ENCODE peak calls at places on chromosomes 2 and 18, in five cellular contexts. One of them, this sample, is unnamed.

GRCh38 chr2:229164545-229165249 is 106.4 kb downstream of the PID1 start:
- DNase-seq in adrenal gland: peak; percentile 21
- DNase-seq in prostate gland: no peak
- DNase-seq in uterus: no peak
- DNase-seq in right lobe of liver: no peak
- DNase-seq in this sample: no peak

GRCh38 chr2:23133196-23133595 is 251.8 kb upstream of the KLHL29 start:
- DNase-seq in adrenal gland: no peak
- DNase-seq in prostate gland: no peak
- DNase-seq in uterus: no peak
- DNase-seq in right lobe of liver: no peak
- DNase-seq in this sample: no peak

GRCh38 chr2:176699098-176699497 is 429.9 kb downstream of the MTX2 start:
- DNase-seq in adrenal gland: no peak
- DNase-seq in prostate gland: no peak
- DNase-seq in uterus: no peak
- DNase-seq in right lobe of liver: no peak
- DNase-seq in this sample: no peak

GRCh38 chr2:71635798-71636197 is 182.4 kb downstream of the DYSF start:
- DNase-seq in adrenal gland: no peak
- DNase-seq in prostate gland: no peak
- DNase-seq in uterus: no peak
- DNase-seq in right lobe of liver: no peak
- DNase-seq in this sample: no peak

GRCh38 chr2:113876503-113877387 is 13.1 kb upstream of the ACTR3 start:
- DNase-seq in adrenal gland: peak; percentile 37
- DNase-seq in prostate gland: peak; percentile 65
- DNase-seq in uterus: no peak
- DNase-seq in right lobe of liver: peak; percentile 33
- DNase-seq in this sample: peak; percentile 44

GRCh38 chr2:210224660-210225460 is at the start of gene ACADL:
- DNase-seq in adrenal gland: peak; percentile 18
- DNase-seq in prostate gland: peak; percentile 67
- DNase-seq in uterus: peak; percentile 25
- DNase-seq in right lobe of liver: peak; percentile 79
- DNase-seq in this sample: peak; percentile 87

GRCh38 chr2:127039387-127040031 is 67.4 kb downstream of the BIN1 start:
- DNase-seq in adrenal gland: no peak
- DNase-seq in prostate gland: no peak
- DNase-seq in uterus: no peak
- DNase-seq in right lobe of liver: no peak
- DNase-seq in this sample: no peak

GRCh38 chr2:132615329-132616085 is 54.5 kb downstream of the LYPD1 start:
- DNase-seq in adrenal gland: no peak
- DNase-seq in prostate gland: no peak
- DNase-seq in uterus: no peak
- DNase-seq in right lobe of liver: no peak
- DNase-seq in this sample: peak; percentile 68

GRCh38 chr2:66925128-66925527 is 472.0 kb upstream of the ETAA1 start:
- DNase-seq in adrenal gland: no peak
- DNase-seq in prostate gland: no peak
- DNase-seq in uterus: no peak
- DNase-seq in right lobe of liver: no peak
- DNase-seq in this sample: no peak

GRCh38 chr2:191358325-191359025 is 113.3 kb downstream of the MYO1B start:
- DNase-seq in adrenal gland: no peak
- DNase-seq in prostate gland: no peak
- DNase-seq in uterus: no peak
- DNase-seq in right lobe of liver: peak; percentile 31
- DNase-seq in this sample: peak; percentile 80

GRCh38 chr18:13500227-13500865 is 226.0 kb downstream of the FAM210A start:
- DNase-seq in adrenal gland: no peak
- DNase-seq in prostate gland: peak; percentile 49
- DNase-seq in uterus: no peak
- DNase-seq in right lobe of liver: no peak
- DNase-seq in this sample: no peak

GRCh38 chr2:28134262-28134812 is 243.8 kb downstream of the BABAM2 start:
- DNase-seq in adrenal gland: no peak
- DNase-seq in prostate gland: peak; percentile 63
- DNase-seq in uterus: peak; percentile 49
- DNase-seq in right lobe of liver: peak; percentile 60
- DNase-seq in this sample: peak; percentile 74

GRCh38 chr2:84077504-84077903 is 381.6 kb downstream of the SUCLG1 start:
- DNase-seq in adrenal gland: no peak
- DNase-seq in prostate gland: no peak
- DNase-seq in uterus: no peak
- DNase-seq in right lobe of liver: no peak
- DNase-seq in this sample: no peak

GRCh38 chr18:28112056-28112470 is 64.9 kb downstream of the CDH2 start:
- DNase-seq in adrenal gland: peak; percentile 51
- DNase-seq in prostate gland: no peak
- DNase-seq in uterus: no peak
- DNase-seq in right lobe of liver: no peak
- DNase-seq in this sample: no peak

GRCh38 chr2:127770973-127771735 is 39.8 kb downstream of the WDR33 start:
- DNase-seq in adrenal gland: no peak
- DNase-seq in prostate gland: no peak
- DNase-seq in uterus: no peak
- DNase-seq in right lobe of liver: no peak
- DNase-seq in this sample: no peak

GRCh38 chr2:240453461-240454030 is 18.1 kb downstream of the GPC1 start:
- DNase-seq in adrenal gland: no peak
- DNase-seq in prostate gland: no peak
- DNase-seq in uterus: no peak
- DNase-seq in right lobe of liver: no peak
- DNase-seq in this sample: no peak

GRCh38 chr2:241612156-241613017 is 24.6 kb downstream of the THAP4 start:
- DNase-seq in adrenal gland: no peak
- DNase-seq in prostate gland: no peak
- DNase-seq in uterus: no peak
- DNase-seq in right lobe of liver: no peak
- DNase-seq in this sample: no peak

GRCh38 chr2:241608881-241609280 is 28.1 kb downstream of the THAP4 start:
- DNase-seq in adrenal gland: no peak
- DNase-seq in prostate gland: no peak
- DNase-seq in uterus: no peak
- DNase-seq in right lobe of liver: no peak
- DNase-seq in this sample: no peak

GRCh38 chr2:241607162-241607885 is 29.6 kb downstream of the THAP4 start:
- DNase-seq in adrenal gland: no peak
- DNase-seq in prostate gland: no peak
- DNase-seq in uterus: no peak
- DNase-seq in right lobe of liver: no peak
- DNase-seq in this sample: no peak

GRCh38 chr2:241611062-241611461 is 25.9 kb downstream of the THAP4 start:
- DNase-seq in adrenal gland: no peak
- DNase-seq in prostate gland: no peak
- DNase-seq in uterus: no peak
- DNase-seq in right lobe of liver: no peak
- DNase-seq in this sample: no peak

DNA sequence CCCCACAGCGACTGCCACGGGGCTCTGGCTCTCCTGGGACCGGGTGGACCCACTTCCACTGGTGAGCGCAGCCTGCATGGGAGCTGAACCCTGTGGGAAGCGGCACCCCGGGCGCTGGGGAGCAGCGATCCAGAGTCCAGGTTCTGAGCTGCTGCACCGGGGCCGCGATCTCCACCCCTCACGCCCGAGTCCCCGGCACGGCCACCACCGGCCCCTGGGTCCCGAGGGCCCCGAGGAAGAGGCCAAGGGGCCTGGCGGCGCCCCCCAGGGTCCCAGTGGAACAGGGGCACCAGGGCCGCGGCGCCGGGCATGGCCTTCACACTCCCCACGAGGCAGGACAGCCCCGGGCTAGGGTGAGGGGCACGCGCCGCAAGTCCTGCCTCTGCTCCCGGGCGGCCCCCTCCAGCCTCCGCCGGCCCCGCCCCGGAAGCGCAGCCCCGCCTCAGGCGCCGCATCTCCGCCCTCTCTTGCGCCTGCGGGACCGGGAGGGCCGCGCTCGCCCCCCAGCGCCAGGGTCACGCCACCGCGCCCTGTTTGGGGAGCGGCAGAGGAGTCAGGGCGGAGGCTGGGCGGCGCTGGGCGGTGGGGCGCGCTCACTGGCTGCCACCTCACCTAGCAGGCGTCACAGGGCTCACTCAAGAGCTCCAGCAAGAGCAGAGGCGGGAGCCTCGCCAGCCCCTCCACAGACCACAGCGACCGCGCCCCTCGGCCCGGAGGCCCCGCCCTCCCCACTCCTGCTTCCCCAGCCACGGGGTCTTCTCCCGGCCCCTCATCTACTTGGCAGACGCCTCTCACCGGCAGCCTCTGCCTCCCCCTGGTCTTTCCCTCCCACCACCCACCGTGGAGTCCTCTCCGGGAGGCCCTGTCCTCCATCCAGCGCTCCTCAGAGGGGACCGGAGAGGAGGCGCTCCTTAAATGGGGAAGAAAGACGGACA is 26.8 kb downstream of the THAP4 start:
- DNase-seq in adrenal gland: peak; percentile 81
- DNase-seq in prostate gland: peak; percentile 72
- DNase-seq in uterus: peak; percentile 82
- DNase-seq in right lobe of liver: peak; percentile 86
- DNase-seq in this sample: peak; percentile 93
- TF ChIP-seq POLR2A in adrenal gland: peak; percentile 23
- TF ChIP-seq POLR2A in prostate gland: peak; percentile 46
- TF ChIP-seq POLR2A in uterus: no peak
- TF ChIP-seq POLR2A in right lobe of liver: no peak
- TF ChIP-seq POLR2A in this sample: no peak

GRCh38 chr2:74205113-74205512 is 6.7 kb downstream of the MTHFD2 start:
- DNase-seq in adrenal gland: no peak
- DNase-seq in prostate gland: no peak
- DNase-seq in uterus: no peak
- DNase-seq in right lobe of liver: no peak
- DNase-seq in this sample: no peak

GRCh38 chr2:74206180-74206688 is 7.8 kb downstream of the MTHFD2 start:
- DNase-seq in adrenal gland: no peak
- DNase-seq in prostate gland: no peak
- DNase-seq in uterus: no peak
- DNase-seq in right lobe of liver: no peak
- DNase-seq in this sample: no peak

GRCh38 chr2:74201596-74201995 is 3.2 kb downstream of the MTHFD2 start:
- DNase-seq in adrenal gland: no peak
- DNase-seq in prostate gland: no peak
- DNase-seq in uterus: no peak
- DNase-seq in right lobe of liver: no peak
- DNase-seq in this sample: no peak

GRCh38 chr2:74204436-74204835 is 6.0 kb downstream of the MTHFD2 start:
- DNase-seq in adrenal gland: no peak
- DNase-seq in prostate gland: no peak
- DNase-seq in uterus: no peak
- DNase-seq in right lobe of liver: no peak
- DNase-seq in this sample: no peak

DNA sequence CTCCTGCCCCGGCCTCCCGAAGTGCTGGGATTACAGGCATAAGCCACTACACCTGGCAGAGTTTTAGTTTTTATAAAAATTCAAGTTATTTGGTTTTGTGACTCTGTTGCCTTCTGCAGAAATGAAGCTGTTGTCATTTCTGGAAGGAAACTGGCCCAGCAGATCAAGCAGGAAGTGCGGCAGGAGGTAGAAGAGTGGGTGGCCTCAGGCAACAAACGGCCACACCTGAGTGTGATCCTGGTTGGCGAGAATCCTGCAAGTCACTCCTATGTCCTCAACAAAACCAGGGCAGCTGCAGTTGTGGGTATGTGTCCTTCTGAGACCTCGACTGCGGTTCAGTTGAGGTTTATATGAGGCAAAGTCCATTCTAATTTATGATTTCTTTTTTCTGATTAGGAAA is 7.2 kb downstream of the MTHFD2 start:
- DNase-seq in adrenal gland: no peak
- DNase-seq in prostate gland: peak; percentile 76
- DNase-seq in uterus: no peak
- DNase-seq in right lobe of liver: no peak
- DNase-seq in this sample: no peak
- TF ChIP-seq POLR2A in adrenal gland: no peak
- TF ChIP-seq POLR2A in prostate gland: no peak
- TF ChIP-seq POLR2A in uterus: no peak
- TF ChIP-seq POLR2A in right lobe of liver: no peak
- TF ChIP-seq POLR2A in this sample: no peak

GRCh38 chr2:159285929-159286708 is at the start of gene WDSUB1:
- DNase-seq in adrenal gland: peak; percentile 91
- DNase-seq in prostate gland: peak; percentile 75
- DNase-seq in uterus: peak; percentile 69
- DNase-seq in right lobe of liver: peak; percentile 74
- DNase-seq in this sample: peak; percentile 94
- TF ChIP-seq POLR2A in adrenal gland: peak; percentile 76
- TF ChIP-seq POLR2A in prostate gland: no peak
- TF ChIP-seq POLR2A in uterus: no peak
- TF ChIP-seq POLR2A in right lobe of liver: no peak
- TF ChIP-seq POLR2A in this sample: no peak

GRCh38 chr18:35500113-35500512 is 2.4 kb upstream of the INO80C start:
- DNase-seq in adrenal gland: no peak
- DNase-seq in prostate gland: no peak
- DNase-seq in uterus: no peak
- DNase-seq in right lobe of liver: no peak
- DNase-seq in this sample: no peak

GRCh38 chr18:35495821-35496368 is 1.9 kb downstream of the INO80C start:
- DNase-seq in adrenal gland: no peak
- DNase-seq in prostate gland: no peak
- DNase-seq in uterus: no peak
- DNase-seq in right lobe of liver: no peak
- DNase-seq in this sample: no peak

GRCh38 chr18:35494281-35494825 is 3.4 kb downstream of the INO80C start:
- DNase-seq in adrenal gland: no peak
- DNase-seq in prostate gland: no peak
- DNase-seq in uterus: no peak
- DNase-seq in right lobe of liver: no peak
- DNase-seq in this sample: no peak

GRCh38 chr18:35497006-35497333 is 790 bp downstream of the INO80C start:
- DNase-seq in adrenal gland: no peak
- DNase-seq in prostate gland: no peak
- DNase-seq in uterus: peak; percentile 30
- DNase-seq in right lobe of liver: no peak
- DNase-seq in this sample: no peak

DNA sequence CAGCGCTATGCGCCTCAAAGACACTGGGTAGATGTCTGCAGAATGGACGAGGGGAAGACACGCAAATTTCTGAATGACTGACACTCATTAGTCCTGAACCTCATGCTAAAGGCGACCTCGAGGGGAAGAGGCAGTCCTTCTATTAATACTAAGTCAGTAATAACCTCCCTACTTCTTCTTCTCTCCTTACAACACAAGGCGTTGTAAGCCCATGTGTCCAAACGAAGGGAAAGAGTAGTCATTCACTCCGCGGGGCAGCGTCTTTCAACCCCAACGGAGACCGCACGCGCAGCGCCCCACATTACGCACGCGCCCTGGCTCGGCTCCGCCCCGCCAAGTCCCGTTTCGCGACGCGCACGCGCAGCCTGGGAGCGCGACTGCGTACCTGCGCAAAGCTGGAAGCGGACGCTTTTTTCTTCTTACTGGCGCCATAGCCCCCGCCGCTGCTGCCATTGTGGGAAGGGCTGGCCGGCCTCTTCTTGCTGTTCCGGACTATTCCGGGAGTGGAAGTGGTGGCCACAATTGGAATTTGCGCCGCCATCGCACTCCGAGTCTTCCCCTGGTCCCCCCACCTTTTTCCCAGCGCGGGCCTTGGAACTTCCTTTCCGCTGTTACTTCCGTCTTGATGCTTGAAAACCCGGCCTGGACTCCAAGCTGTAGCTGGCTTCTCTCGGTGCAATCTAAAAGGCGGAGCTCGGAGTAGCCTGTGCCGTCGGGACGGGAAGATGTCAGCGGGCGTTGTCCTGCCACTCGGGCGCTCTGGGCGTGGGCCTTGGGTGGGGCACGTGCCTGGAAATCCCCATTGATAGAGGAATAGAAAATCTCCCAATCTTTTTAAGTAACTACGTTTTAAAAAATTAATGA is at the start of gene INO80C:
- DNase-seq in adrenal gland: peak; percentile 92
- DNase-seq in prostate gland: peak; percentile 83
- DNase-seq in uterus: peak; percentile 92
- DNase-seq in right lobe of liver: peak; percentile 93
- DNase-seq in this sample: peak; percentile 86
- TF ChIP-seq POLR2A in adrenal gland: peak; percentile 93
- TF ChIP-seq POLR2A in prostate gland: peak; percentile 71
- TF ChIP-seq POLR2A in uterus: peak; percentile 12
- TF ChIP-seq POLR2A in right lobe of liver: peak; percentile 98
- TF ChIP-seq POLR2A in this sample: peak; percentile 24

This sample was measured in thyroid gland.